ENCODE peak calls at places on chromosomes 13 and 19, in nine cellular contexts. D is ureter, O is tibial artery, M is T-helper 9 cell, U is Calu3, T is LoVo, E is activated gamma-delta T cell, C is IMR-90, B is nucleus accumbens. V is an unnamed sample.

GRCh38 chr19:3027981-3028304 is 1.1 kb downstream of the TLE2 start:
- DNase-seq in O (no peak), M (no peak), D (no peak), E (no peak), B (no peak), C (no peak), U (no peak), T (no peak), V (no peak)

GRCh38 chr13:69363360-69363759 is 744.3 kb upstream of the ATXN8OS start:
- DNase-seq in M (no peak), E (no peak), B (no peak), U (no peak), D (no peak), C (no peak), T (no peak), O (no peak), V (no peak)

GRCh38 chr19:43809762-43810696 is 7.8 kb upstream of the LYPD5 start:
- DNase-seq in T (peak), B (no peak), E (no peak), O (no peak), D (no peak), U (no peak), M (no peak), C (peak), V (peak)

GRCh38 chr19:42099336-42099925 is 23.5 kb downstream of the ZNF574 start:
- DNase-seq in O (no peak), M (no peak), B (no peak), U (no peak), C (no peak), T (no peak), E (no peak), D (no peak), V (no peak)

GRCh38 chr13:47252627-47253026 is 355.8 kb upstream of the HTR2A start:
- DNase-seq in U (no peak), E (no peak), C (peak), B (no peak), M (no peak), D (no peak), O (no peak), T (no peak), V (no peak)

GRCh38 chr19:5078666-5079409 is 109.9 kb downstream of the KDM4B start:
- DNase-seq in C (no peak), D (no peak), M (no peak), E (no peak), B (no peak), O (no peak), T (no peak), U (no peak), V (no peak)

GRCh38 chr13:94712812-94713555 is 639 bp upstream of the SOX21 start:
- DNase-seq in C (peak), O (no peak), B (peak), M (no peak), D (no peak), U (peak), T (no peak), E (no peak), V (no peak)

GRCh38 chr13:100128373-100128772 is 39.5 kb downstream of the PCCA start:
- DNase-seq in E (no peak), D (no peak), U (no peak), T (peak), O (no peak), M (no peak), B (no peak), C (peak), V (no peak)

GRCh38 chr19:46618670-46619231 is 6.1 kb downstream of the PTGIR start:
- DNase-seq in O (no peak), C (peak), U (no peak), E (no peak), D (no peak), B (no peak), M (no peak), T (no peak), V (no peak)

GRCh38 chr13:19587635-19588300 is 26.4 kb upstream of the TPTE2 start:
- DNase-seq in C (peak), M (no peak), D (no peak), U (peak), E (no peak), T (peak), O (no peak), B (no peak), V (no peak)

GRCh38 chr19:19155495-19156219 is 14.4 kb downstream of the MEF2B start:
- DNase-seq in D (no peak), O (no peak), M (no peak), T (no peak), E (no peak), B (no peak), C (no peak), U (no peak), V (no peak)

GRCh38 chr19:1574763-1575162 is 6.6 kb upstream of the MEX3D start:
- DNase-seq in E (no peak), O (no peak), M (no peak), T (no peak), U (no peak), D (no peak), C (no peak), B (no peak), V (no peak)

GRCh38 chr19:19966862-19967261 is 66.1 kb downstream of the ZNF93 start:
- DNase-seq in B (no peak), M (no peak), E (no peak), T (no peak), C (no peak), O (no peak), D (no peak), U (no peak), V (no peak)

GRCh38 chr19:19348266-19348665 is 27.6 kb downstream of the MAU2 start:
- DNase-seq in M (no peak), E (no peak), B (no peak), U (no peak), D (no peak), O (no peak), T (no peak), C (no peak), V (no peak)

GRCh38 chr19:23787106-23787505 is 28.4 kb upstream of the ZNF681 start:
- DNase-seq in C (peak), B (no peak), O (no peak), T (no peak), E (no peak), M (no peak), D (no peak), U (no peak), V (no peak)

GRCh38 chr13:113210834-113211233 is 1.4 kb downstream of the CUL4A start:
- DNase-seq in O (no peak), B (no peak), M (no peak), T (no peak), D (no peak), E (no peak), U (no peak), C (no peak), V (no peak)